ENCODE peak calls at places on chromosomes 3 and 15, in four cellular contexts. L is GM23338, Y is astrocyte, M is hepatocyte. O is an unnamed sample. For H3K4me1, the result is how much of the 10 kb centered on the place peaks cover.

GRCh38 chr3:182392182-182392917 is 401.0 kb upstream of the ATP11B start:
- DNase-seq in L (peak), Y (no peak), M (no peak), O (no peak)

GRCh38 chr15:86375733-86376132 is 296.1 kb downstream of the AGBL1 start:
- DNase-seq in L (no peak), Y (no peak), M (no peak), O (no peak)

GRCh38 chr15:76936671-76937070 is 5.1 kb downstream of the RCN2 start:
- DNase-seq in L (no peak), Y (no peak), M (no peak), O (no peak)

GRCh38 chr15:98650871-98651481 is 2.6 kb downstream of the IGF1R start:
- DNase-seq in L (no peak), Y (peak), M (peak), O (peak)

GRCh38 chr3:186529204-186529999 is 14.8 kb downstream of the CRYGS start:
- DNase-seq in L (peak), Y (no peak), M (no peak), O (no peak)

GRCh38 chr15:55197362-55197705 is 593 bp upstream of the RSL24D1 start:
- DNase-seq in L (peak), Y (no peak), M (no peak), O (no peak)

GRCh38 chr3:171972965-171973364 is 66.4 kb upstream of the FNDC3B start:
- DNase-seq in L (no peak), Y (peak), M (no peak), O (no peak)

GRCh38 chr3:175941352-175941751 is 1082.2 kb downstream of the NAALADL2 start:
- DNase-seq in L (peak), Y (no peak), M (peak), O (peak)

GRCh38 chr3:10312866-10313265 is 8.0 kb downstream of the SEC13 start:
- DNase-seq in L (no peak), Y (no peak), M (no peak), O (no peak)

GRCh38 chr15:70220444-70220937 is 122.8 kb upstream of the TLE3 start:
- DNase-seq in L (no peak), Y (no peak), M (no peak), O (no peak)

GRCh38 chr3:47412842-47413520 is 32.2 kb downstream of the PTPN23 start:
- DNase-seq in L (no peak), Y (no peak), M (no peak), O (no peak)

GRCh38 chr3:178392553-178392952 is 143.7 kb upstream of the KCNMB2 start:
- DNase-seq in L (no peak), Y (peak), M (no peak), O (no peak)

GRCh38 chr3:122314467-122314866 is 10.6 kb upstream of the CSTA start:
- DNase-seq in L (no peak), Y (no peak), M (no peak), O (no peak)

GRCh38 chr3:33364060-33364459 is 76.1 kb downstream of the UBP1 start:
- DNase-seq in L (no peak), Y (no peak), M (no peak), O (no peak)

GRCh38 chr3:37031115-37031682 is 37.9 kb downstream of the MLH1 start:
- DNase-seq in L (no peak), Y (peak), M (no peak), O (no peak)
- H3K4me1 ChIP-seq in L (under half), Y (under half), M (under half), O (under half)

GRCh38 chr15:65655457-65655856 is 33.7 kb downstream of the SLC24A1 start:
- DNase-seq in L (no peak), Y (no peak), M (no peak), O (no peak)

GRCh38 chr15:65653781-65654521 is 32.2 kb downstream of the SLC24A1 start:
- DNase-seq in L (no peak), Y (no peak), M (no peak), O (no peak)

GRCh38 chr15:65651831-65652749 is 30.4 kb downstream of the SLC24A1 start:
- DNase-seq in L (peak), Y (no peak), M (no peak), O (no peak)

GRCh38 chr15:65653341-65653740 is 31.6 kb downstream of the SLC24A1 start:
- DNase-seq in L (no peak), Y (peak), M (no peak), O (no peak)

DNA sequence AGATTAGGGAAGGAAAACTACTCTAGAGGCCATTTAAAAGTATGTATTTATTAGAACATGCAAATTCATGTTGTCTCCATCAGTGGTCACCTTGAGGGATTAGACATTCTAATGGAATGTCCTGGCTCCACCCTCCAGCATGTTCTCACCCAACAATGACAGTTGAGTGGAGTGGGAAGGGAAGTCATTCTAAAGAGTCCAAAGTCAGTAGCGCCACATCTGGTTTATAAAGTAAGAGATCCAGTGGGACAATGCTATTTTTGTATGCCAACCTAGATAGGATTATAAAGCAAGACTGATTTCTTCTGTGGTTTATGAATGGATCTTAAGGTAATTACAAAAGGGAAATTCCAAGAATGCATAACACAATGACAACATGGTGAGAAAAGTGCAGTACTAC is 33.3 kb downstream of the SLC24A1 start:
- DNase-seq in L (no peak), Y (peak), M (no peak), O (no peak)
- TF ChIP-seq CTCF in L (no peak), Y (no peak), M (no peak), O (no peak)

DNA sequence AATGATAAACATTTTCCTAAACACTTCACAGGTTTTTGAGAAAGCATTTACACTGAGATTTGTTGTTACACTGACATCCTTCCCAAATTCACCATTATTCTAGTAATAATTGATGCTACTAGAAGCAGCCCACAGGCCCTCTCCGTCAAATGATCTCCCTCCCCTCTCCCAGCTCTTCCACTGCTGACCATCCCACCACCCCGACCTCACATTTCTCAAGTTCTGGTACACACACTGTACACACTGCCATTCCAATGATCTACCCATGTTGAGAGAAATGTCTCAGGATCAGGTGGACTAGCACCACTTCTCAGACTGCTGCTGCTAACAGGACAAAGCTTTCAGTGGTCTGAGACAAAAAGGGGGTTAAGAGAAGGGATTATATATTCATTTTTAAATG is 3.5 kb downstream of the TBC1D5 start:
- DNase-seq in L (no peak), Y (no peak), M (no peak), O (no peak)
- H3K4me1 ChIP-seq in L (under half), Y (under half), M (under half), O (under half)

GRCh38 chr15:82127581-82127980 is 81.8 kb upstream of the MEX3B start:
- DNase-seq in L (no peak), Y (no peak), M (no peak), O (no peak)

GRCh38 chr15:82128401-82129143 is 82.8 kb upstream of the MEX3B start:
- DNase-seq in L (no peak), Y (peak), M (no peak), O (no peak)

GRCh38 chr15:82132116-82132515 is 86.3 kb upstream of the MEX3B start:
- DNase-seq in L (no peak), Y (peak), M (no peak), O (no peak)

GRCh38 chr15:82129144-82129692 is 83.4 kb upstream of the MEX3B start:
- DNase-seq in L (no peak), Y (no peak), M (no peak), O (no peak)

DNA sequence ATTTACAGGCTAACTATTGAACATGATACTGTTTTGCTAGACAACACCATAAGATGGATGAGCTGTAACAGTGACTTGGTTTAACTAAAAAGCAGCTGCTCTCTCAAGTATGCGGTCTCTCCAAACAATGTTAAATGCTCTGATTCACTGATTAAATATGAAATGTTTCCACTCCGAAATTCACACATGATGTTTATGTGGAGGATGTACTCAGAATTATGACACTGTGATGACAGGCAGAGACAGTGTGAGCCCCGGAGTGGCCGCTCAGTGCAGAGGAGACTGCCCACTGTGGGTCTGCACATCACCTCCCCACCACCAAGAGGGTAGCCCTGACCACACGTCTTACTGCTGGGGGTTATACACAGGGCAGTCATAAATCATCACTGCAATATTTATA is 84.0 kb upstream of the MEX3B start:
- DNase-seq in L (no peak), Y (peak), M (peak), O (no peak)
- TF ChIP-seq CTCF in L (no peak), Y (no peak), M (no peak), O (no peak)

GRCh38 chr3:128585189-128585588 is 65.4 kb downstream of the RPN1 start:
- DNase-seq in L (no peak), Y (no peak), M (no peak), O (no peak)

GRCh38 chr3:128584412-128585020 is 66.1 kb downstream of the RPN1 start:
- DNase-seq in L (peak), Y (peak), M (peak), O (peak)

GRCh38 chr3:128579927-128580326 is 70.7 kb downstream of the RPN1 start:
- DNase-seq in L (no peak), Y (no peak), M (no peak), O (no peak)

GRCh38 chr3:128578346-128578745 is 72.3 kb downstream of the RPN1 start:
- DNase-seq in L (no peak), Y (no peak), M (no peak), O (no peak)

GRCh38 chr3:128581566-128581965 is 69.1 kb downstream of the RPN1 start:
- DNase-seq in L (no peak), Y (no peak), M (no peak), O (no peak)
- H3K4me1 ChIP-seq in L (under half), Y (under half), M (under half), O (under half)

DNA sequence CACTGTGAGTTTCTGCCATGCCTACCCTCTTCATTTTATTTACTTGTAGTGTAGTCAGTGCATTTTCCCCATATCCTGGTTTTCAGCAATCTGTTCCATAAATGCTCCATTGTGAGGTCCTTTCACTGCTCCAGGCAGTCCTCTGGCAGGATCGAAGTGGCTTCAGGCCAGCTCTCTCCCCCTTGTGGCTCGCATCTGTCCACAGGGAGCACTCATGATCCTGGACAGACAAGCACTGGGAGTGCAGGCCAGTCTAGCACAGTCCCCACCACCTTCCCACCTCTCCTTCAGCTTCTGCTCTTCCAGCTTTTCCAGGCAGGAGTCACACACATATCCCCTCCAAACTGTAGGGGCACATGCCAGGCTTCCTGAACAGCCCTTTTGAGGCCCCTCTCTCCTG is 173.6 kb downstream of the PPM1L start:
- DNase-seq in L (no peak), Y (no peak), M (no peak), O (no peak)
- TF ChIP-seq CTCF in L (peak), Y (no peak), M (peak), O (no peak)

GRCh38 chr3:101779047-101779807 is at the start of gene NXPE3:
- DNase-seq in L (peak), Y (peak), M (peak), O (peak)

GRCh38 chr3:101778385-101779046 is 495 bp upstream of the NXPE3 start:
- DNase-seq in L (no peak), Y (no peak), M (no peak), O (no peak)

GRCh38 chr3:101781166-101781565 is 2.2 kb downstream of the NXPE3 start:
- DNase-seq in L (peak), Y (no peak), M (no peak), O (no peak)

GRCh38 chr3:101780661-101781060 is 1.6 kb downstream of the NXPE3 start:
- DNase-seq in L (peak), Y (peak), M (peak), O (no peak)

DNA sequence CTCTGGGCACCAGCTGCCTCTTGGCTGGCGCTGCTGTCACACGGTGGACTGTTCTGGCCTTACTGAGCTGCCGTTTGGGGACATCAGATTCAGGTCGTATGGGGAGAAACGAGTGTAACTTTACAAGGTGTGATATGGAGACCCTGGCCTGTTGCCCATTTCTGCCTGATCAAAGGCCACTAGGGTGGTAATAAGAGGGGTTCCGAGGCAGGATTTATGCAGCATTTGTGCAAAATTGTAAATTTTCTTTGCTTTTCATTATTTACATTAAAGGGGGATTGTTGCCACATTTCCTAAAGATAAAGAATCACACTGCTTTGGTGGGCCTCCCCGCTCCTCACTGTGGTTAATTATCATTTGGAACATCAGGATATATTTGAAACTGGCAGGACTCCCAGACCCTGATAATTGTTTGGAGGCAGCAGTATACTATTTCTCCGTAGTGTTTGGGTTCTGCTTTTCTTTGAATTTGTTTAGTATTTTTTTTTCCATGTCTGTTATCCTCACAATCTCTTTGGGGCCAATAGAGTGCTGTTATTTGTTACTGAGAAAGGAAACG is 876 bp downstream of the NXPE3 start:
- DNase-seq in L (no peak), Y (peak), M (no peak), O (no peak)
- H3K4me1 ChIP-seq in L (under half), Y (under half), M (under half), O (under half)

GRCh38 chr15:90529369-90530249 is at the start of gene CRTC3:
- DNase-seq in L (peak), Y (peak), M (peak), O (peak)
- TF ChIP-seq CTCF in L (peak), Y (no peak), M (no peak), O (no peak)

GRCh38 chr3:100110101-100110500 is 4.2 kb downstream of the FILIP1L start:
- DNase-seq in L (no peak), Y (no peak), M (no peak), O (no peak)
- H3K4me1 ChIP-seq in L (under half), Y (under half), M (under half), O (under half)

DNA sequence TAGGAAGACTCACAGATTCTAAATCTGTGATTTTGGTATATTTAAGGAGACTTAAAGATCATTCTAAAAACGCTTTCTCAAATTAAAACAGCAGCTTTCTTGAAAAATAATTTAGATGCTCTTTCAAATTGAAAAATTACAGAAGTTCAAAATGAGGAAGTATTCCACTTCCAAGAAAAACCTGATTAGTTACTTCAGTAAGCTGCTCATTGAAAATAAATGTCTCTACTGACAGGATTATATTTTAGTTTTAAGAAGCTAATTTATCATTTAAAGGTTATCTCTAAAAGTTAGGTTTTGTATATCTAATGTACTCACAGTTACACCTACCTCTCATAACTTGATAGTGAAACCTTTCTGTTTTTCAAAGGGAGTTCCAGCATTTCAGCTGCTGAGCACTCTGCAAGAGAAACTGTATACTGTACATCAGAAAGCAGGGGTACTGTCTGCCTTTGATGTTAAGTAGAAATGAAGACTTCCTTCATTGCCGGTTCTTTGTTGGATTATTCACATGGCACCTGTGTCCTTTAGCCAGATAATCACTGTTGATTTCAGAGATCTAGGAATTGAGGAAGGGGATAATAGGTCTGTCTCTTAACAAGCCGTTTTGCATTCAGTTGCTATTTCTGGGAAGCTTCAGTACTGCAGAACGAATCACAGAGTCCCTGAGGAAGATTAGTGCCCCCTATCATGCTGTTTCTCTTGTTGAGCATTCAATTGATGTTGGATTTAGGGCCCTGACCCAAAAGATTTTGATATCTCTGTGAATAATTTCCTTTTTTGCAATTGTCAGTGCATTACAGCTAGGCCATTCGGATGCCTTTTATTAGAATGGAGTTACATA is 161.7 kb downstream of the TCF12 start:
- DNase-seq in L (peak), Y (no peak), M (no peak), O (no peak)
- TF ChIP-seq CTCF in L (peak), Y (peak), M (no peak), O (no peak)

O was measured in colonic mucosa.